ENCODE peak calls at places on chromosome 21, in seven cellular contexts. U is activated naive CD4-positive, alpha-beta T cell; W is pulmonary artery endothelial cell; D is fibroblast of mammary gland; C is KBM-7; P is ovary; Y is memory B cell. B is an unnamed sample.

GRCh38 chr21:37742532-37742931 is 173.7 kb downstream of the KCNJ6 start:
- DNase-seq in U (no peak), W (no peak), D (no peak), C (no peak), P (no peak), Y (no peak), B (no peak)

GRCh38 chr21:39788383-39788782 is 43.4 kb downstream of the IGSF5 start:
- DNase-seq in U (no peak), W (no peak), D (peak; percentile 15), C (peak; percentile 11), P (peak; percentile 62), Y (no peak), B (peak; percentile 86)

GRCh38 chr21:44425307-44425894 is 29.9 kb upstream of the LRRC3 start:
- DNase-seq in U (no peak), W (no peak), D (no peak), C (no peak), P (no peak), Y (no peak), B (peak; percentile 42)

GRCh38 chr21:45309541-45310381 is 22.1 kb upstream of the POFUT2 start:
- DNase-seq in U (no peak), W (no peak), D (no peak), C (no peak), P (peak; percentile 69), Y (no peak), B (no peak)

GRCh38 chr21:34836103-34836932 is 167.5 kb downstream of the CLIC6 start:
- DNase-seq in U (no peak), W (peak; percentile 92), D (peak; percentile 100), C (peak; percentile 35), P (peak; percentile 70), Y (no peak), B (peak; percentile 99)

GRCh38 chr21:45040739-45041138 is 33.6 kb upstream of the ADARB1 start:
- DNase-seq in U (no peak), W (no peak), D (no peak), C (no peak), P (no peak), Y (no peak), B (no peak)

GRCh38 chr21:15483138-15483780 is 246.5 kb upstream of the USP25 start:
- DNase-seq in U (peak; percentile 39), W (peak; percentile 35), D (peak; percentile 90), C (peak; percentile 84), P (peak; percentile 88), Y (peak; percentile 76), B (peak; percentile 65)

GRCh38 chr21:17612023-17612564 is 607 bp downstream of the BTG3 start:
- DNase-seq in U (no peak), W (no peak), D (peak; percentile 45), C (no peak), P (peak; percentile 66), Y (no peak), B (peak; percentile 36)

GRCh38 chr21:46226920-46227599 is 1.5 kb downstream of the LSS start:
- DNase-seq in U (no peak), W (no peak), D (peak; percentile 67), C (peak; percentile 18), P (peak; percentile 31), Y (no peak), B (peak; percentile 29)

GRCh38 chr21:44443891-44444285 is 11.4 kb upstream of the LRRC3 start:
- DNase-seq in U (no peak), W (no peak), D (no peak), C (no peak), P (no peak), Y (no peak), B (no peak)

GRCh38 chr21:43012596-43012995 is 38.2 kb downstream of the PKNOX1 start:
- DNase-seq in U (no peak), W (no peak), D (peak; percentile 41), C (no peak), P (no peak), Y (no peak), B (no peak)

GRCh38 chr21:34724131-34724856 is 55.5 kb downstream of the CLIC6 start:
- DNase-seq in U (no peak), W (no peak), D (no peak), C (no peak), P (no peak), Y (no peak), B (no peak)

GRCh38 chr21:34086887-34087306 is 13.5 kb downstream of the MRPS6 start:
- DNase-seq in U (no peak), W (no peak), D (no peak), C (no peak), P (no peak), Y (no peak), B (no peak)

GRCh38 chr21:25298512-25299491 is 308.5 kb downstream of the MRPL39 start:
- DNase-seq in U (no peak), W (no peak), D (peak; percentile 14), C (peak; percentile 71), P (no peak), Y (no peak), B (no peak)

GRCh38 chr21:45366931-45367401 is 38.0 kb upstream of the COL18A1 start:
- DNase-seq in U (no peak), W (peak; percentile 89), D (peak; percentile 99), C (no peak), P (peak; percentile 90), Y (no peak), B (peak; percentile 98)

GRCh38 chr21:25458484-25458883 is 148.8 kb downstream of the MRPL39 start:
- DNase-seq in U (no peak), W (no peak), D (no peak), C (no peak), P (no peak), Y (no peak), B (no peak)

GRCh38 chr21:17660449-17660848 is 47.7 kb upstream of the BTG3 start:
- DNase-seq in U (no peak), W (no peak), D (no peak), C (peak; percentile 32), P (no peak), Y (no peak), B (peak; percentile 27)

GRCh38 chr21:34129039-34129891 is 55.9 kb downstream of the MRPS6 start:
- DNase-seq in U (peak; percentile 9), W (peak; percentile 17), D (peak; percentile 91), C (no peak), P (peak; percentile 43), Y (no peak), B (peak; percentile 87)

GRCh38 chr21:16993416-16994044 is 519.3 kb upstream of the CXADR start:
- DNase-seq in U (no peak), W (no peak), D (no peak), C (no peak), P (no peak), Y (no peak), B (no peak)

GRCh38 chr21:28148400-28149064 is 844.1 kb downstream of the LTN1 start:
- DNase-seq in U (no peak), W (no peak), D (no peak), C (no peak), P (no peak), Y (no peak), B (peak; percentile 12)

GRCh38 chr21:33211305-33211704 is 18.4 kb upstream of the IFNAR2 start:
- DNase-seq in U (no peak), W (no peak), D (no peak), C (no peak), P (no peak), Y (no peak), B (no peak)

GRCh38 chr21:43585514-43585913 is 73.8 kb downstream of the HSF2BP start:
- DNase-seq in U (no peak), W (no peak), D (no peak), C (no peak), P (no peak), Y (no peak), B (no peak)

GRCh38 chr21:45234906-45235305 is 52.8 kb downstream of the POFUT2 start:
- DNase-seq in U (no peak), W (no peak), D (no peak), C (no peak), P (no peak), Y (no peak), B (no peak)

GRCh38 chr21:33801424-33802405 is 113.9 kb downstream of the ATP5PO start:
- DNase-seq in U (no peak), W (peak; percentile 22), D (peak; percentile 63), C (peak; percentile 17), P (no peak), Y (no peak), B (peak; percentile 89)

GRCh38 chr21:18547347-18547746 is 143.8 kb upstream of the TMPRSS15 start:
- DNase-seq in U (no peak), W (no peak), D (no peak), C (no peak), P (no peak), Y (no peak), B (no peak)

GRCh38 chr21:14533555-14534400 is 12.3 kb downstream of the SAMSN1 start:
- DNase-seq in U (no peak), W (peak; percentile 35), D (peak; percentile 79), C (no peak), P (no peak), Y (peak; percentile 25), B (peak; percentile 36)

GRCh38 chr21:14587266-14587665 is 41.2 kb upstream of the SAMSN1 start:
- DNase-seq in U (no peak), W (no peak), D (no peak), C (no peak), P (no peak), Y (no peak), B (no peak)